ENCODE peak calls at places on chromosomes 11 and 22, in ten cellular contexts. O is progenitor cell of endocrine pancreas; R is activated T-cell treated with anti-CD3 and anti-CD28 coated beads for 1 hour; E is GM18507; F is NCI-H1417; S is nephron progenitor cell; D is activated CD4-positive, alpha-beta T cell treated with anti-CD3 and anti-CD28 coated beads, Interleukin-2, amount 50 U/mL, for 24 hours; Q is activated naive CD4-positive, alpha-beta T cell; G is COR-L47; Z is CD8-positive, alpha-beta memory T cell. V is an unnamed sample.

GRCh38 chr11:60757231-60757800 is 649 bp downstream of the MS4A15 start:
- DNase-seq in D (no peak), S (no peak), F (no peak), R (no peak), Q (no peak), G (no peak), Z (no peak), E (no peak), O (no peak), V (no peak)

GRCh38 chr11:70129051-70129592 is 51.0 kb downstream of the ANO1 start:
- DNase-seq in O (no peak), Z (no peak), S (no peak), D (no peak), F (no peak), R (no peak), G (no peak), E (no peak), Q (no peak), V (peak)

GRCh38 chr11:6572215-6572614 is 31.2 kb downstream of the RRP8 start:
- DNase-seq in G (no peak), Z (no peak), S (no peak), F (no peak), Q (no peak), R (no peak), D (no peak), E (no peak), O (no peak), V (no peak)

GRCh38 chr22:32803020-32803758 is 1.7 kb downstream of the TIMP3 start:
- DNase-seq in O (no peak), Z (no peak), E (no peak), Q (no peak), G (no peak), D (no peak), R (no peak), F (no peak), S (peak), V (peak)

GRCh38 chr11:15106201-15106965 is 8.3 kb upstream of the INSC start:
- DNase-seq in D (no peak), R (no peak), E (no peak), S (no peak), G (no peak), Q (no peak), F (no peak), O (no peak), Z (no peak), V (no peak)

GRCh38 chr11:12979928-12980689 is 29.0 kb upstream of the RASSF10 start:
- DNase-seq in Z (no peak), S (peak), O (no peak), R (no peak), F (peak), D (no peak), Q (no peak), G (peak), E (no peak), V (no peak)

GRCh38 chr11:17352925-17353227 is 1.3 kb downstream of the NCR3LG1 start:
- DNase-seq in R (no peak), E (no peak), O (peak), Q (peak), G (peak), D (no peak), F (peak), Z (peak), S (peak), V (peak)

GRCh38 chr11:66146940-66147339 is 76.9 kb downstream of the PACS1 start:
- DNase-seq in E (no peak), D (no peak), Z (no peak), O (no peak), G (no peak), Q (no peak), S (no peak), R (no peak), F (no peak), V (no peak)

GRCh38 chr11:59574467-59574866 is 41.1 kb downstream of the OSBP start:
- DNase-seq in D (no peak), Z (no peak), F (no peak), G (no peak), S (no peak), Q (no peak), R (no peak), E (no peak), O (no peak), V (no peak)

GRCh38 chr22:38831166-38831945 is 12.5 kb downstream of the NPTXR start:
- DNase-seq in R (no peak), E (no peak), D (no peak), Z (no peak), Q (no peak), G (no peak), O (no peak), F (no peak), S (no peak), V (no peak)

GRCh38 chr11:123069878-123070821 is 8.2 kb upstream of the HSPA8 start:
- DNase-seq in R (no peak), Q (no peak), F (peak), G (no peak), S (no peak), Z (no peak), D (no peak), E (no peak), O (no peak), V (no peak)

V was measured in right cardiac atrium.